ENCODE peak calls at places on chromosome 11, in six cellular contexts. One of them, this sample, is unnamed.

GRCh38 chr11:65653229-65654225 is 9.2 kb downstream of the RELA start:
- DNase-seq in right lobe of liver: peak; percentile 82
- DNase-seq in upper lobe of left lung: peak; percentile 68
- DNase-seq in adrenal gland: peak; percentile 16
- DNase-seq in Peyer's patch: no peak
- DNase-seq in tibial nerve: no peak
- DNase-seq in this sample: no peak

GRCh38 chr11:65292866-65293265 is 21.8 kb upstream of the CDC42EP2 start:
- DNase-seq in right lobe of liver: no peak
- DNase-seq in upper lobe of left lung: no peak
- DNase-seq in tibial nerve: no peak
- DNase-seq in Peyer's patch: no peak
- DNase-seq in adrenal gland: no peak
- DNase-seq in this sample: no peak

GRCh38 chr11:6612008-6612815 is at the start of gene TAF10:
- DNase-seq in tibial nerve: peak; percentile 97
- DNase-seq in upper lobe of left lung: peak; percentile 99
- DNase-seq in Peyer's patch: peak; percentile 99
- DNase-seq in adrenal gland: peak; percentile 98
- DNase-seq in right lobe of liver: peak; percentile 98
- DNase-seq in this sample: peak; percentile 95

GRCh38 chr11:8342821-8343681 is 79.4 kb upstream of the LMO1 start:
- DNase-seq in right lobe of liver: no peak
- DNase-seq in adrenal gland: no peak
- DNase-seq in upper lobe of left lung: no peak
- DNase-seq in Peyer's patch: no peak
- DNase-seq in tibial nerve: no peak
- DNase-seq in this sample: no peak

GRCh38 chr11:120516461-120517389 is 5.2 kb downstream of the GRIK4 start:
- DNase-seq in adrenal gland: no peak
- DNase-seq in tibial nerve: no peak
- DNase-seq in Peyer's patch: no peak
- DNase-seq in upper lobe of left lung: no peak
- DNase-seq in right lobe of liver: no peak
- DNase-seq in this sample: no peak

GRCh38 chr11:87445002-87445401 is 407.3 kb downstream of the TMEM135 start:
- DNase-seq in tibial nerve: no peak
- DNase-seq in right lobe of liver: no peak
- DNase-seq in Peyer's patch: no peak
- DNase-seq in upper lobe of left lung: no peak
- DNase-seq in adrenal gland: no peak
- DNase-seq in this sample: no peak

GRCh38 chr11:46930089-46930488 is 6.5 kb upstream of the CSTPP1 start:
- DNase-seq in upper lobe of left lung: no peak
- DNase-seq in Peyer's patch: no peak
- DNase-seq in right lobe of liver: no peak
- DNase-seq in tibial nerve: no peak
- DNase-seq in adrenal gland: no peak
- DNase-seq in this sample: no peak

GRCh38 chr11:121566279-121567168 is 113.8 kb upstream of the SORL1-AS1 start:
- DNase-seq in upper lobe of left lung: no peak
- DNase-seq in tibial nerve: no peak
- DNase-seq in Peyer's patch: no peak
- DNase-seq in right lobe of liver: no peak
- DNase-seq in adrenal gland: no peak
- DNase-seq in this sample: no peak

GRCh38 chr11:64742940-64743590 is 877 bp downstream of the RASGRP2 start:
- DNase-seq in right lobe of liver: peak; percentile 84
- DNase-seq in tibial nerve: peak; percentile 57
- DNase-seq in Peyer's patch: peak; percentile 89
- DNase-seq in adrenal gland: peak; percentile 66
- DNase-seq in upper lobe of left lung: peak; percentile 87
- DNase-seq in this sample: peak; percentile 77

GRCh38 chr11:121672630-121673487 is 220.1 kb upstream of the SORL1-AS1 start:
- DNase-seq in adrenal gland: no peak
- DNase-seq in Peyer's patch: no peak
- DNase-seq in right lobe of liver: no peak
- DNase-seq in upper lobe of left lung: no peak
- DNase-seq in tibial nerve: no peak
- DNase-seq in this sample: no peak

GRCh38 chr11:14310696-14311095 is 48.3 kb downstream of the RRAS2 start:
- DNase-seq in right lobe of liver: no peak
- DNase-seq in tibial nerve: no peak
- DNase-seq in adrenal gland: no peak
- DNase-seq in upper lobe of left lung: no peak
- DNase-seq in Peyer's patch: no peak
- DNase-seq in this sample: no peak

GRCh38 chr11:118194835-118195627 is 18.6 kb upstream of the SCN2B start:
- DNase-seq in upper lobe of left lung: peak; percentile 88
- DNase-seq in Peyer's patch: peak; percentile 89
- DNase-seq in right lobe of liver: peak; percentile 94
- DNase-seq in tibial nerve: peak; percentile 48
- DNase-seq in adrenal gland: peak; percentile 65
- DNase-seq in this sample: no peak

GRCh38 chr11:15145635-15146034 is 30.9 kb downstream of the INSC start:
- DNase-seq in Peyer's patch: no peak
- DNase-seq in adrenal gland: no peak
- DNase-seq in tibial nerve: no peak
- DNase-seq in right lobe of liver: no peak
- DNase-seq in upper lobe of left lung: no peak
- DNase-seq in this sample: no peak

GRCh38 chr11:131624526-131624925 is 254.1 kb downstream of the NTM start:
- DNase-seq in adrenal gland: no peak
- DNase-seq in upper lobe of left lung: no peak
- DNase-seq in right lobe of liver: no peak
- DNase-seq in Peyer's patch: no peak
- DNase-seq in tibial nerve: no peak
- DNase-seq in this sample: no peak

GRCh38 chr11:1409108-1409851 is 19.5 kb downstream of the BRSK2 start:
- DNase-seq in right lobe of liver: no peak
- DNase-seq in adrenal gland: no peak
- DNase-seq in tibial nerve: no peak
- DNase-seq in Peyer's patch: no peak
- DNase-seq in upper lobe of left lung: no peak
- DNase-seq in this sample: no peak

GRCh38 chr11:122633219-122633829 is 22.2 kb upstream of the UBASH3B start:
- DNase-seq in adrenal gland: peak; percentile 24
- DNase-seq in Peyer's patch: peak; percentile 48
- DNase-seq in tibial nerve: no peak
- DNase-seq in right lobe of liver: no peak
- DNase-seq in upper lobe of left lung: no peak
- DNase-seq in this sample: no peak

GRCh38 chr11:107844041-107844440 is 14.5 kb downstream of the SLC35F2 start:
- DNase-seq in upper lobe of left lung: no peak
- DNase-seq in Peyer's patch: no peak
- DNase-seq in tibial nerve: no peak
- DNase-seq in adrenal gland: no peak
- DNase-seq in right lobe of liver: no peak
- DNase-seq in this sample: no peak

GRCh38 chr11:133953999-133954398 is 2.8 kb downstream of the IGSF9B start:
- DNase-seq in Peyer's patch: no peak
- DNase-seq in tibial nerve: no peak
- DNase-seq in right lobe of liver: no peak
- DNase-seq in upper lobe of left lung: no peak
- DNase-seq in adrenal gland: no peak
- DNase-seq in this sample: no peak

GRCh38 chr11:43579171-43579918 is 101.2 kb upstream of the HSD17B12 start:
- DNase-seq in upper lobe of left lung: no peak
- DNase-seq in Peyer's patch: no peak
- DNase-seq in right lobe of liver: no peak
- DNase-seq in adrenal gland: no peak
- DNase-seq in tibial nerve: no peak
- DNase-seq in this sample: no peak

GRCh38 chr11:48101044-48101733 is 115.4 kb upstream of the OR4B1 start:
- DNase-seq in Peyer's patch: no peak
- DNase-seq in upper lobe of left lung: no peak
- DNase-seq in tibial nerve: no peak
- DNase-seq in adrenal gland: no peak
- DNase-seq in right lobe of liver: peak; percentile 62
- DNase-seq in this sample: no peak

GRCh38 chr11:71108013-71108865 is 144.1 kb downstream of the SHANK2 start:
- DNase-seq in Peyer's patch: no peak
- DNase-seq in upper lobe of left lung: no peak
- DNase-seq in right lobe of liver: no peak
- DNase-seq in tibial nerve: no peak
- DNase-seq in adrenal gland: no peak
- DNase-seq in this sample: no peak

DNA sequence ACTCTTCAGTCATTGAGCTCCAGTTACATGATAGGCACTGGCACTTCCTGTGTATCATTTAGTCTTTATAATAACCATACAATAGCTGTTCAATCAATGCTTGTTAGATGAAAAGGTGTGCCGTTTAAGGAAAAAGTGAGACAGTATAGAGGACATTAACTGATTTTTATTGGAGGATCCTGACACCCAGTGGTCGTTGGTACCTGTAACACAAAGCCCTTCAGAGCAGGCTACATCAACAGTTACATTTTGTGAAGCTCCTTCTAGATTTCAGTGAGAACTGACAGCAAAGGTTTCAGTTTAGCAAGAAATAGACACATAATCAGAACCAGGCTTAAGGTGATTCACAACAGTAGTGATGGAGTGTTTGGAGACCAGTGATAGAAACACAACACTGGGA is 44.2 kb downstream of the CCDC81 start:
- DNase-seq in adrenal gland: no peak
- DNase-seq in upper lobe of left lung: no peak
- DNase-seq in tibial nerve: no peak
- DNase-seq in right lobe of liver: no peak
- DNase-seq in Peyer's patch: no peak
- DNase-seq in this sample: no peak
- TF ChIP-seq CTCF in adrenal gland: no peak
- TF ChIP-seq CTCF in upper lobe of left lung: no peak
- TF ChIP-seq CTCF in tibial nerve: no peak
- TF ChIP-seq CTCF in right lobe of liver: no peak
- TF ChIP-seq CTCF in Peyer's patch: no peak
- TF ChIP-seq CTCF in this sample: no peak

DNA sequence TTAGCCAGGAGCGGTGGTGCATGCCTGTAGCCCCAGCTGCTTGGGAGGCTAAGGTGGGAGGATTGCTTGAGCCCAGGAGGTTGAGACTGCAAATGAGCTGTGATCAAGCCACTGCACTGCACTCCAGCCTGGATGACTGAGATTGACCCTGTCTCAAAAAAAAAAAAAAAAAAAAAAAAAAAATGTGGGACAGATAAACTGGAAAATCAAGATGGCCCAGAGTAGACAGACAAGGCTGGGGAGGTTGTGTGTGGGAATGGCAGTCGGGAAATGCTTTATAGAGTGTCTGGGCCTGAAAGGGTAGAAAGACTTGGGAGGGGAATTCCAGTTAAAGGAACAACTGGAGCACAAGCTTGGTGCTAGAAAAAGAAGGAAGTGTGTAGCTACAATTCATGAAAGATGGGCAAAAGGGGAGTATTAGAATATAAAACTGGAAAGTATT is 18.2 kb upstream of the WDR74 start:
- DNase-seq in right lobe of liver: no peak
- DNase-seq in tibial nerve: no peak
- DNase-seq in Peyer's patch: no peak
- DNase-seq in adrenal gland: no peak
- DNase-seq in upper lobe of left lung: no peak
- DNase-seq in this sample: no peak
- H3K27ac ChIP-seq in right lobe of liver: no peak overlapping the region
- H3K27ac ChIP-seq in tibial nerve: peak overlapping the region; percentile 23
- H3K27ac ChIP-seq in Peyer's patch: no peak overlapping the region
- H3K27ac ChIP-seq in adrenal gland: no peak overlapping the region
- H3K27ac ChIP-seq in upper lobe of left lung: no peak overlapping the region
- H3K27ac ChIP-seq in this sample: no peak overlapping the region

GRCh38 chr11:115931684-115932083 is 427.5 kb upstream of the CADM1 start:
- DNase-seq in upper lobe of left lung: no peak
- DNase-seq in right lobe of liver: no peak
- DNase-seq in adrenal gland: no peak
- DNase-seq in tibial nerve: no peak
- DNase-seq in Peyer's patch: no peak
- DNase-seq in this sample: no peak

GRCh38 chr11:115930276-115930675 is 426.1 kb upstream of the CADM1 start:
- DNase-seq in tibial nerve: no peak
- DNase-seq in right lobe of liver: no peak
- DNase-seq in upper lobe of left lung: no peak
- DNase-seq in adrenal gland: no peak
- DNase-seq in Peyer's patch: no peak
- DNase-seq in this sample: no peak

GRCh38 chr11:115930886-115931537 is 426.8 kb upstream of the CADM1 start:
- DNase-seq in right lobe of liver: no peak
- DNase-seq in adrenal gland: no peak
- DNase-seq in upper lobe of left lung: no peak
- DNase-seq in Peyer's patch: no peak
- DNase-seq in tibial nerve: no peak
- DNase-seq in this sample: no peak

GRCh38 chr11:115929618-115930129 is 425.5 kb upstream of the CADM1 start:
- DNase-seq in right lobe of liver: no peak
- DNase-seq in upper lobe of left lung: no peak
- DNase-seq in adrenal gland: no peak
- DNase-seq in Peyer's patch: no peak
- DNase-seq in tibial nerve: no peak
- DNase-seq in this sample: no peak

DNA sequence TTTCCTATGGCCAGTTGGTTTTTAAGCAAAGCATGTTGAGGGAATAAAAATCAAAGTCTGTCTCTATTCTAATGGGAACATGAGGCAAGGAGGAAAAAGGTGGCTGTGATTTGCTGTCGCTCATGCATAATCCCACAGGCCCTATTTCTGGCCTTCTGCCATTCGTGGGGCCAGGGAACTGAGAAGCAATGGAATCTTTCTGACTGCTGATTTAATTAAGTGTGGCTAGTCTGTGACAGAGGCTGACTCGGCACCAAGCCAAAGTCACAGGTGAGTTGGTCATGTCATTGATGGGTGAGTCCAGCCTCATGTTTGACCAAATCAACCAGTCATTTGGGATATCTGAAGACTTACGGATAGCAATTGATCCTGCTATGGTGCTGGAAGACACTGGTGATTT is 429.3 kb upstream of the CADM1 start:
- DNase-seq in upper lobe of left lung: no peak
- DNase-seq in adrenal gland: no peak
- DNase-seq in Peyer's patch: no peak
- DNase-seq in tibial nerve: no peak
- DNase-seq in right lobe of liver: no peak
- DNase-seq in this sample: no peak
- H3K4me3 ChIP-seq in upper lobe of left lung: no peak overlapping the region
- H3K4me3 ChIP-seq in adrenal gland: no peak overlapping the region
- H3K4me3 ChIP-seq in Peyer's patch: no peak overlapping the region
- H3K4me3 ChIP-seq in tibial nerve: no peak overlapping the region
- H3K4me3 ChIP-seq in right lobe of liver: no peak overlapping the region
- H3K4me3 ChIP-seq in this sample: no peak overlapping the region

GRCh38 chr11:68081691-68082090 is 39.5 kb downstream of the CHKA start:
- DNase-seq in upper lobe of left lung: peak; percentile 75
- DNase-seq in right lobe of liver: peak; percentile 77
- DNase-seq in Peyer's patch: no peak
- DNase-seq in tibial nerve: no peak
- DNase-seq in adrenal gland: no peak
- DNase-seq in this sample: no peak

GRCh38 chr11:68077617-68078592 is 39.1 kb downstream of the TCIRG1 start:
- DNase-seq in Peyer's patch: peak; percentile 53
- DNase-seq in upper lobe of left lung: peak; percentile 38
- DNase-seq in tibial nerve: no peak
- DNase-seq in adrenal gland: no peak
- DNase-seq in right lobe of liver: no peak
- DNase-seq in this sample: no peak

GRCh38 chr11:68074584-68075352 is 35.9 kb downstream of the TCIRG1 start:
- DNase-seq in right lobe of liver: no peak
- DNase-seq in adrenal gland: no peak
- DNase-seq in tibial nerve: no peak
- DNase-seq in upper lobe of left lung: no peak
- DNase-seq in Peyer's patch: no peak
- DNase-seq in this sample: no peak

GRCh38 chr11:68071281-68072048 is 32.6 kb downstream of the TCIRG1 start:
- DNase-seq in upper lobe of left lung: no peak
- DNase-seq in Peyer's patch: no peak
- DNase-seq in tibial nerve: no peak
- DNase-seq in adrenal gland: no peak
- DNase-seq in right lobe of liver: no peak
- DNase-seq in this sample: no peak

GRCh38 chr11:68076371-68077042 is 37.7 kb downstream of the TCIRG1 start:
- DNase-seq in adrenal gland: no peak
- DNase-seq in Peyer's patch: no peak
- DNase-seq in tibial nerve: no peak
- DNase-seq in right lobe of liver: no peak
- DNase-seq in upper lobe of left lung: no peak
- DNase-seq in this sample: no peak
- TF ChIP-seq CTCF in adrenal gland: no peak
- TF ChIP-seq CTCF in Peyer's patch: no peak
- TF ChIP-seq CTCF in tibial nerve: no peak
- TF ChIP-seq CTCF in right lobe of liver: no peak
- TF ChIP-seq CTCF in upper lobe of left lung: no peak
- TF ChIP-seq CTCF in this sample: no peak

This sample was measured in CD8-positive, alpha-beta T cell.